ENCODE peak calls at places on chromosomes 7 and 10, in six cellular contexts. One of them, this sample, is unnamed.

GRCh38 chr7:116258734-116259133 is 48.4 kb downstream of the TES start:
- DNase-seq in fibroblast of lung: peak; percentile 58
- DNase-seq in HepG2: peak; percentile 22
- DNase-seq in neural progenitor cell: peak; percentile 52
- DNase-seq in CD8-positive, alpha-beta memory T cell: no peak
- DNase-seq in esophagus squamous epithelium: no peak
- DNase-seq in this sample: peak; percentile 8

GRCh38 chr7:849781-850180 is 17.5 kb downstream of the SUN1 start:
- DNase-seq in CD8-positive, alpha-beta memory T cell: no peak
- DNase-seq in neural progenitor cell: no peak
- DNase-seq in esophagus squamous epithelium: no peak
- DNase-seq in fibroblast of lung: no peak
- DNase-seq in HepG2: no peak
- DNase-seq in this sample: no peak

GRCh38 chr10:4825868-4826787 is at the start of gene AKR1E2:
- DNase-seq in CD8-positive, alpha-beta memory T cell: peak; percentile 77
- DNase-seq in neural progenitor cell: peak; percentile 91
- DNase-seq in esophagus squamous epithelium: peak; percentile 18
- DNase-seq in fibroblast of lung: peak; percentile 96
- DNase-seq in HepG2: no peak
- DNase-seq in this sample: peak; percentile 86

GRCh38 chr7:78127009-78127408 is 328.4 kb downstream of the PHTF2 start:
- DNase-seq in fibroblast of lung: no peak
- DNase-seq in HepG2: no peak
- DNase-seq in esophagus squamous epithelium: no peak
- DNase-seq in CD8-positive, alpha-beta memory T cell: no peak
- DNase-seq in neural progenitor cell: peak; percentile 31
- DNase-seq in this sample: no peak

GRCh38 chr10:123926401-123927264 is 35.0 kb upstream of the CPXM2 start:
- DNase-seq in HepG2: no peak
- DNase-seq in CD8-positive, alpha-beta memory T cell: no peak
- DNase-seq in neural progenitor cell: no peak
- DNase-seq in esophagus squamous epithelium: no peak
- DNase-seq in fibroblast of lung: no peak
- DNase-seq in this sample: no peak

GRCh38 chr10:31242902-31243301 is 76.1 kb upstream of the ZEB1 start:
- DNase-seq in fibroblast of lung: peak; percentile 98
- DNase-seq in esophagus squamous epithelium: no peak
- DNase-seq in CD8-positive, alpha-beta memory T cell: no peak
- DNase-seq in HepG2: peak; percentile 59
- DNase-seq in neural progenitor cell: no peak
- DNase-seq in this sample: no peak

GRCh38 chr7:12909483-12909882 is 222.1 kb downstream of the ARL4A start:
- DNase-seq in esophagus squamous epithelium: no peak
- DNase-seq in neural progenitor cell: no peak
- DNase-seq in CD8-positive, alpha-beta memory T cell: no peak
- DNase-seq in fibroblast of lung: no peak
- DNase-seq in HepG2: no peak
- DNase-seq in this sample: no peak

GRCh38 chr10:79070091-79070610 is 1.4 kb downstream of the ZMIZ1 start:
- DNase-seq in neural progenitor cell: peak; percentile 85
- DNase-seq in CD8-positive, alpha-beta memory T cell: no peak
- DNase-seq in esophagus squamous epithelium: no peak
- DNase-seq in HepG2: no peak
- DNase-seq in fibroblast of lung: peak; percentile 54
- DNase-seq in this sample: no peak

GRCh38 chr7:36781011-36781738 is 56.9 kb upstream of the AOAH start:
- DNase-seq in esophagus squamous epithelium: no peak
- DNase-seq in neural progenitor cell: no peak
- DNase-seq in CD8-positive, alpha-beta memory T cell: peak; percentile 56
- DNase-seq in HepG2: peak; percentile 13
- DNase-seq in fibroblast of lung: no peak
- DNase-seq in this sample: no peak

GRCh38 chr7:120404042-120404441 is 131.1 kb downstream of the KCND2 start:
- DNase-seq in esophagus squamous epithelium: no peak
- DNase-seq in neural progenitor cell: no peak
- DNase-seq in CD8-positive, alpha-beta memory T cell: no peak
- DNase-seq in fibroblast of lung: no peak
- DNase-seq in HepG2: no peak
- DNase-seq in this sample: no peak

GRCh38 chr7:106177295-106177690 is 65.2 kb upstream of the SYPL1 start:
- DNase-seq in HepG2: no peak
- DNase-seq in CD8-positive, alpha-beta memory T cell: no peak
- DNase-seq in fibroblast of lung: no peak
- DNase-seq in neural progenitor cell: no peak
- DNase-seq in esophagus squamous epithelium: no peak
- DNase-seq in this sample: no peak

GRCh38 chr7:105675873-105676484 is 94.7 kb upstream of the EFCAB10 start:
- DNase-seq in esophagus squamous epithelium: no peak
- DNase-seq in neural progenitor cell: no peak
- DNase-seq in HepG2: no peak
- DNase-seq in fibroblast of lung: no peak
- DNase-seq in CD8-positive, alpha-beta memory T cell: peak; percentile 88
- DNase-seq in this sample: no peak

GRCh38 chr10:1130995-1131790 is 75.0 kb downstream of the WDR37 start:
- DNase-seq in CD8-positive, alpha-beta memory T cell: no peak
- DNase-seq in esophagus squamous epithelium: no peak
- DNase-seq in HepG2: no peak
- DNase-seq in neural progenitor cell: no peak
- DNase-seq in fibroblast of lung: no peak
- DNase-seq in this sample: no peak

GRCh38 chr10:1128649-1129048 is 72.5 kb downstream of the WDR37 start:
- DNase-seq in HepG2: no peak
- DNase-seq in neural progenitor cell: no peak
- DNase-seq in CD8-positive, alpha-beta memory T cell: no peak
- DNase-seq in fibroblast of lung: no peak
- DNase-seq in esophagus squamous epithelium: no peak
- DNase-seq in this sample: no peak

GRCh38 chr10:1127629-1128028 is 71.4 kb downstream of the WDR37 start:
- DNase-seq in esophagus squamous epithelium: no peak
- DNase-seq in neural progenitor cell: no peak
- DNase-seq in fibroblast of lung: no peak
- DNase-seq in CD8-positive, alpha-beta memory T cell: no peak
- DNase-seq in HepG2: no peak
- DNase-seq in this sample: no peak

GRCh38 chr10:1132584-1132983 is 76.4 kb downstream of the WDR37 start:
- DNase-seq in fibroblast of lung: no peak
- DNase-seq in HepG2: no peak
- DNase-seq in esophagus squamous epithelium: no peak
- DNase-seq in neural progenitor cell: no peak
- DNase-seq in CD8-positive, alpha-beta memory T cell: no peak
- DNase-seq in this sample: no peak

GRCh38 chr10:1130226-1130625 is 74.0 kb downstream of the WDR37 start:
- DNase-seq in fibroblast of lung: no peak
- DNase-seq in neural progenitor cell: no peak
- DNase-seq in CD8-positive, alpha-beta memory T cell: no peak
- DNase-seq in esophagus squamous epithelium: no peak
- DNase-seq in HepG2: no peak
- DNase-seq in this sample: no peak
- H3K4me1 ChIP-seq in fibroblast of lung: no peaks in the 10 kb centered on the region
- H3K4me1 ChIP-seq in neural progenitor cell: no peaks in the 10 kb centered on the region
- H3K4me1 ChIP-seq in CD8-positive, alpha-beta memory T cell: no peaks in the 10 kb centered on the region
- H3K4me1 ChIP-seq in esophagus squamous epithelium: no peaks in the 10 kb centered on the region
- H3K4me1 ChIP-seq in HepG2: no peaks in the 10 kb centered on the region
- H3K4me1 ChIP-seq in this sample: no peaks in the 10 kb centered on the region

DNA sequence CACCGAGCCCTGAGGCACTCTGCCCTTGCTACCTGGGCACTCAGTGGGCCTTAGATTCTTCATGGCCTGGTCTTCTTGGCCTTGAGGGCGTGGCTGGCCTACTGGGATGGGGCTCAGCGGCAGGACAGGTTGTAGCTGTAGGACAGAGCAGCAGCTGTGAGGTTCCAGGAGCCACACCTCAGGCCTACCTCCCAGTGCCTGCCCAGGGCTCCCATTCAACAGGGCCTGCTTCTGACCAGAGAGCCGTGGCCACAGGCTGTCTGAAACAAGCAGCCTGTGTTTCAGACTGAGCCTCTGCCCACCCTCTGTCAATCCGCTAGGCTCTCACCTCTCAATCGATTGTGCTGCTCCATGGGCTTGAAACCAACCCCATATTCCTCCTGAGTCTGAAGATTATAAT is 928.0 kb upstream of the ZNF722 start:
- DNase-seq in HepG2: no peak
- DNase-seq in CD8-positive, alpha-beta memory T cell: no peak
- DNase-seq in neural progenitor cell: no peak
- DNase-seq in esophagus squamous epithelium: no peak
- DNase-seq in fibroblast of lung: no peak
- DNase-seq in this sample: no peak
- H3K9me3 ChIP-seq in HepG2: peaks cover 99% of the 10 kb centered on the region
- H3K9me3 ChIP-seq in CD8-positive, alpha-beta memory T cell: no peaks in the 10 kb centered on the region
- H3K9me3 ChIP-seq in neural progenitor cell: peaks cover 40% of the 10 kb centered on the region
- H3K9me3 ChIP-seq in esophagus squamous epithelium: peaks cover 6% of the 10 kb centered on the region
- H3K9me3 ChIP-seq in fibroblast of lung: no peaks in the 10 kb centered on the region
- H3K9me3 ChIP-seq in this sample: no peaks in the 10 kb centered on the region

GRCh38 chr10:70561051-70561450 is 41.5 kb downstream of the PRF1 start:
- DNase-seq in CD8-positive, alpha-beta memory T cell: no peak
- DNase-seq in esophagus squamous epithelium: no peak
- DNase-seq in HepG2: no peak
- DNase-seq in fibroblast of lung: no peak
- DNase-seq in neural progenitor cell: no peak
- DNase-seq in this sample: no peak
- H3K27ac ChIP-seq in CD8-positive, alpha-beta memory T cell: no peak overlapping the region
- H3K27ac ChIP-seq in esophagus squamous epithelium: no peak overlapping the region
- H3K27ac ChIP-seq in HepG2: no peak overlapping the region
- H3K27ac ChIP-seq in fibroblast of lung: no peak overlapping the region
- H3K27ac ChIP-seq in neural progenitor cell: no peak overlapping the region
- H3K27ac ChIP-seq in this sample: no peak overlapping the region

DNA sequence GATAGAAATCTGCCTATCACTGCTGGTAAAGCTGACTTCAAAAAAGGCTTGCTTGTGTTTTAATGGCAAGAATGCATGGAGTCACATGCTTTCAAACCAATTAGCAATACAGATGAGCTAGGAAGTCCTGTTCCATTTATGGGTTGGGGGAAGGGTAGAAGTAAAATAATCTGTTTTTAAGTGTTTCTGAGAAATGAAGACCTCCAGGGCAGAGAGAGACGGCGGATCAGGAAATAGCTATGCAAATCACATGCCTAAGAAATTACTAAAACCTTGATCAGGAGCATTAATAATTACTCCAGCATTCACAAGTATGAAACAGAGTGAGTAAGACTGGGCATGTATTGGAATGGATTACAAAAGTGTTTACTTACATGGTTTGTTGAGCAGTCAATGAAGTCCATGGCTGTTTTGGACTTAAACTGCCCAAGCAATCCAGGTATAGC is 142.0 kb downstream of the ARID5B start:
- DNase-seq in HepG2: no peak
- DNase-seq in neural progenitor cell: no peak
- DNase-seq in esophagus squamous epithelium: no peak
- DNase-seq in fibroblast of lung: peak; percentile 96
- DNase-seq in CD8-positive, alpha-beta memory T cell: no peak
- DNase-seq in this sample: no peak
- H3K4me1 ChIP-seq in HepG2: peaks cover 87% of the 10 kb centered on the region
- H3K4me1 ChIP-seq in neural progenitor cell: no peaks in the 10 kb centered on the region
- H3K4me1 ChIP-seq in esophagus squamous epithelium: peaks cover 93% of the 10 kb centered on the region
- H3K4me1 ChIP-seq in fibroblast of lung: peaks cover 58% of the 10 kb centered on the region
- H3K4me1 ChIP-seq in CD8-positive, alpha-beta memory T cell: peaks cover 69% of the 10 kb centered on the region
- H3K4me1 ChIP-seq in this sample: peaks cover 54% of the 10 kb centered on the region

GRCh38 chr7:15236958-15237357 is 324.9 kb downstream of the AGMO start:
- DNase-seq in HepG2: no peak
- DNase-seq in esophagus squamous epithelium: no peak
- DNase-seq in fibroblast of lung: no peak
- DNase-seq in CD8-positive, alpha-beta memory T cell: no peak
- DNase-seq in neural progenitor cell: no peak
- DNase-seq in this sample: no peak
- H3K9me3 ChIP-seq in HepG2: peaks cover 84% of the 10 kb centered on the region
- H3K9me3 ChIP-seq in esophagus squamous epithelium: no peaks in the 10 kb centered on the region
- H3K9me3 ChIP-seq in fibroblast of lung: no peaks in the 10 kb centered on the region
- H3K9me3 ChIP-seq in CD8-positive, alpha-beta memory T cell: no peaks in the 10 kb centered on the region
- H3K9me3 ChIP-seq in neural progenitor cell: no peaks in the 10 kb centered on the region
- H3K9me3 ChIP-seq in this sample: no peaks in the 10 kb centered on the region

GRCh38 chr7:149861728-149862045 is 12.1 kb upstream of the ATP6V0E2 start:
- DNase-seq in CD8-positive, alpha-beta memory T cell: peak; percentile 37
- DNase-seq in neural progenitor cell: no peak
- DNase-seq in esophagus squamous epithelium: no peak
- DNase-seq in fibroblast of lung: no peak
- DNase-seq in HepG2: no peak
- DNase-seq in this sample: no peak
- H3K27ac ChIP-seq in CD8-positive, alpha-beta memory T cell: no peak overlapping the region
- H3K27ac ChIP-seq in neural progenitor cell: no peak overlapping the region
- H3K27ac ChIP-seq in esophagus squamous epithelium: no peak overlapping the region
- H3K27ac ChIP-seq in fibroblast of lung: no peak overlapping the region
- H3K27ac ChIP-seq in HepG2: no peak overlapping the region
- H3K27ac ChIP-seq in this sample: no peak overlapping the region

DNA sequence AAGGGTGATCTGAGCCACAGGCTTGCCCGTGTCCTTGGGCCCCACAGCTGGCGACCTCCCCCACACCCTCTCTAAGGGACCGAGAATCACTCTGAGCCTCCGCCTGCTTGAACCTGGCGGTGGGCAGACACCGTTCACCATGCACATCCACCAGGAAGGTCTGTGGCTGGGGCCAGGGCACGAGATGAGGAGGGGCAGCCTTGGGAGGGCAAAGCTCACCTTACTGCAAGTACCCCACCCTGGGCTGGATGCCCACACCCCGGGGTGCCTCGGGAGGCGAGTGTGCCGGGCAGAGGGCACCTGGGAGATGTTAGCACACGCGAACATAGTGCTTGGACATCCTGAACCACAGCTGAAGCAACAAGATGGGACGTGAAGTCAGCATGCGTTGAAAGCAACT is 211.9 kb downstream of the ELFN1 start:
- DNase-seq in CD8-positive, alpha-beta memory T cell: no peak
- DNase-seq in neural progenitor cell: no peak
- DNase-seq in fibroblast of lung: no peak
- DNase-seq in esophagus squamous epithelium: no peak
- DNase-seq in HepG2: no peak
- DNase-seq in this sample: no peak
- H3K4me1 ChIP-seq in CD8-positive, alpha-beta memory T cell: peaks cover 17% of the 10 kb centered on the region
- H3K4me1 ChIP-seq in neural progenitor cell: no peaks in the 10 kb centered on the region
- H3K4me1 ChIP-seq in fibroblast of lung: peaks cover 13% of the 10 kb centered on the region
- H3K4me1 ChIP-seq in esophagus squamous epithelium: peaks cover 29% of the 10 kb centered on the region
- H3K4me1 ChIP-seq in HepG2: peaks cover 3% of the 10 kb centered on the region
- H3K4me1 ChIP-seq in this sample: peaks cover 7% of the 10 kb centered on the region

GRCh38 chr7:158460665-158461064 is 127.0 kb downstream of the PTPRN2 start:
- DNase-seq in CD8-positive, alpha-beta memory T cell: no peak
- DNase-seq in fibroblast of lung: no peak
- DNase-seq in HepG2: no peak
- DNase-seq in esophagus squamous epithelium: no peak
- DNase-seq in neural progenitor cell: no peak
- DNase-seq in this sample: no peak
- H3K9me3 ChIP-seq in CD8-positive, alpha-beta memory T cell: no peaks in the 10 kb centered on the region
- H3K9me3 ChIP-seq in fibroblast of lung: no peaks in the 10 kb centered on the region
- H3K9me3 ChIP-seq in HepG2: peaks cover 8% of the 10 kb centered on the region
- H3K9me3 ChIP-seq in esophagus squamous epithelium: no peaks in the 10 kb centered on the region
- H3K9me3 ChIP-seq in neural progenitor cell: no peaks in the 10 kb centered on the region
- H3K9me3 ChIP-seq in this sample: no peaks in the 10 kb centered on the region